ENCODE peak calls at places on chromosomes 2 and 18, in four cellular contexts. Q, P, B and T are unnamed samples.

GRCh38 chr2:10499911-10500521 is 51.9 kb upstream of the ODC1 start:
- DNase-seq in P (no peak), B (no peak), Q (no peak), T (no peak)

GRCh38 chr2:61949458-61950107 is 44.1 kb downstream of the COMMD1 start:
- DNase-seq in B (no peak), Q (no peak), P (no peak), T (no peak)

GRCh38 chr2:98822301-98823164 is 91.6 kb upstream of the MGAT4A start:
- DNase-seq in Q (no peak), P (no peak), B (peak), T (peak)

GRCh38 chr2:236744316-236745105 is 174.9 kb downstream of the ACKR3 start:
- DNase-seq in P (peak), Q (no peak), B (no peak), T (no peak)

GRCh38 chr2:38719706-38720105 is 31.5 kb downstream of the SRSF7 start:
- DNase-seq in B (no peak), P (no peak), Q (no peak), T (no peak)

GRCh38 chr2:119683717-119684443 is 4.9 kb downstream of the TMEM177 start:
- DNase-seq in P (peak), B (no peak), Q (no peak), T (no peak)

GRCh38 chr18:989423-989822 is 84.8 kb downstream of the ADCYAP1 start:
- DNase-seq in B (no peak), P (no peak), Q (no peak), T (no peak)

GRCh38 chr2:233426619-233427342 is 72.5 kb downstream of the DGKD start:
- DNase-seq in B (no peak), Q (no peak), P (peak), T (no peak)

GRCh38 chr2:201779996-201780673 is 598 bp downstream of the ALS2 start:
- DNase-seq in B (no peak), Q (no peak), P (no peak), T (peak)

GRCh38 chr2:42359894-42360483 is 1.0 kb downstream of the COX7A2L start:
- DNase-seq in P (no peak), B (no peak), Q (no peak), T (no peak)

GRCh38 chr2:46163031-46163430 is 134.2 kb upstream of the EPAS1 start:
- DNase-seq in P (no peak), Q (no peak), B (no peak), T (no peak)

GRCh38 chr2:42438685-42439084 is 55.1 kb downstream of the KCNG3 start:
- DNase-seq in B (no peak), P (no peak), Q (no peak), T (no peak)

GRCh38 chr2:197130318-197130717 is 180.3 kb downstream of the ANKRD44 start:
- DNase-seq in Q (no peak), B (no peak), P (no peak), T (no peak)

GRCh38 chr2:27175330-27175729 is 26.5 kb downstream of the TCF23 start:
- DNase-seq in B (no peak), Q (no peak), P (no peak), T (no peak)

GRCh38 chr2:118130385-118130784 is 42.1 kb downstream of the INSIG2 start:
- DNase-seq in B (no peak), P (no peak), Q (no peak), T (no peak)

GRCh38 chr18:49161627-49162026 is 210.9 kb upstream of the SMAD7 start:
- DNase-seq in Q (no peak), P (peak), B (no peak), T (no peak)

GRCh38 chr2:197304556-197305011 is 6.0 kb downstream of the ANKRD44 start:
- DNase-seq in B (no peak), P (no peak), Q (no peak), T (no peak)

GRCh38 chr18:78764544-78764943 is 215.1 kb upstream of the SALL3 start:
- DNase-seq in Q (no peak), B (no peak), P (no peak), T (no peak)

GRCh38 chr18:49935215-49935614 is 121.9 kb upstream of the ACAA2 start:
- DNase-seq in B (no peak), P (no peak), Q (no peak), T (no peak)